ENCODE peak calls at places on chromosomes 2 and 18, in four cellular contexts. One of them, this sample, is unnamed.

GRCh38 chr2:18856766-18857165 is 267.4 kb upstream of the NT5C1B start:
- DNase-seq in fibroblast of lung: no peak
- DNase-seq in HFF-Myc: peak
- DNase-seq in endothelial cell of umbilical vein: no peak
- DNase-seq in this sample: no peak

GRCh38 chr2:128366746-128367511 is 48.3 kb upstream of the HS6ST1 start:
- DNase-seq in fibroblast of lung: no peak
- DNase-seq in HFF-Myc: no peak
- DNase-seq in endothelial cell of umbilical vein: no peak
- DNase-seq in this sample: no peak

GRCh38 chr18:62634471-62634870 is 80.9 kb upstream of the PHLPP1 start:
- DNase-seq in endothelial cell of umbilical vein: no peak
- DNase-seq in fibroblast of lung: no peak
- DNase-seq in HFF-Myc: peak
- DNase-seq in this sample: no peak

GRCh38 chr2:217908544-217908943 is 94.3 kb downstream of the TNS1 start:
- DNase-seq in fibroblast of lung: no peak
- DNase-seq in endothelial cell of umbilical vein: no peak
- DNase-seq in HFF-Myc: no peak
- DNase-seq in this sample: no peak

GRCh38 chr18:44803019-44803650 is 122.4 kb downstream of the SETBP1 start:
- DNase-seq in endothelial cell of umbilical vein: no peak
- DNase-seq in HFF-Myc: no peak
- DNase-seq in fibroblast of lung: peak
- DNase-seq in this sample: peak

GRCh38 chr2:165698621-165698946 is 95.5 kb downstream of the GALNT3 start:
- DNase-seq in endothelial cell of umbilical vein: peak
- DNase-seq in HFF-Myc: peak
- DNase-seq in fibroblast of lung: peak
- DNase-seq in this sample: peak

GRCh38 chr2:31813016-31813415 is 197.8 kb downstream of the MEMO1 start:
- DNase-seq in endothelial cell of umbilical vein: no peak
- DNase-seq in HFF-Myc: no peak
- DNase-seq in fibroblast of lung: no peak
- DNase-seq in this sample: no peak

GRCh38 chr2:241065355-241065803 is 36.7 kb downstream of the MTERF4 start:
- DNase-seq in fibroblast of lung: no peak
- DNase-seq in HFF-Myc: no peak
- DNase-seq in endothelial cell of umbilical vein: no peak
- DNase-seq in this sample: no peak

GRCh38 chr18:57843403-57843802 is 40.3 kb upstream of the ATP8B1 start:
- DNase-seq in HFF-Myc: no peak
- DNase-seq in endothelial cell of umbilical vein: no peak
- DNase-seq in fibroblast of lung: no peak
- DNase-seq in this sample: no peak

GRCh38 chr2:5365871-5366461 is 326.2 kb upstream of the SOX11 start:
- DNase-seq in fibroblast of lung: peak
- DNase-seq in HFF-Myc: no peak
- DNase-seq in endothelial cell of umbilical vein: peak
- DNase-seq in this sample: peak

GRCh38 chr2:85727798-85728197 is 26.0 kb upstream of the ATOH8 start:
- DNase-seq in HFF-Myc: no peak
- DNase-seq in endothelial cell of umbilical vein: no peak
- DNase-seq in fibroblast of lung: no peak
- DNase-seq in this sample: no peak

GRCh38 chr2:85730686-85731085 is 23.1 kb upstream of the ATOH8 start:
- DNase-seq in HFF-Myc: no peak
- DNase-seq in fibroblast of lung: no peak
- DNase-seq in endothelial cell of umbilical vein: no peak
- DNase-seq in this sample: no peak

GRCh38 chr2:85729825-85730510 is 23.8 kb upstream of the ATOH8 start:
- DNase-seq in HFF-Myc: no peak
- DNase-seq in endothelial cell of umbilical vein: no peak
- DNase-seq in fibroblast of lung: no peak
- DNase-seq in this sample: no peak

GRCh38 chr2:85728342-85728741 is 25.4 kb upstream of the ATOH8 start:
- DNase-seq in fibroblast of lung: no peak
- DNase-seq in endothelial cell of umbilical vein: no peak
- DNase-seq in HFF-Myc: no peak
- DNase-seq in this sample: no peak

GRCh38 chr2:85728883-85729824 is 24.6 kb upstream of the ATOH8 start:
- DNase-seq in endothelial cell of umbilical vein: peak
- DNase-seq in HFF-Myc: no peak
- DNase-seq in fibroblast of lung: peak
- DNase-seq in this sample: peak
- H3K4me3 ChIP-seq in endothelial cell of umbilical vein: no peak
- H3K4me3 ChIP-seq in HFF-Myc: no peak
- H3K4me3 ChIP-seq in fibroblast of lung: no peak
- H3K4me3 ChIP-seq in this sample: no peak

GRCh38 chr2:223762853-223763252 is 74.5 kb downstream of the AP1S3 start:
- DNase-seq in endothelial cell of umbilical vein: no peak
- DNase-seq in HFF-Myc: no peak
- DNase-seq in fibroblast of lung: peak
- DNase-seq in this sample: peak
- TF ChIP-seq CTCF in endothelial cell of umbilical vein: no peak
- TF ChIP-seq CTCF in HFF-Myc: no peak
- TF ChIP-seq CTCF in fibroblast of lung: no peak
- TF ChIP-seq CTCF in this sample: no peak

GRCh38 chr18:4106407-4107033 is 348.6 kb downstream of the DLGAP1 start:
- DNase-seq in HFF-Myc: peak
- DNase-seq in fibroblast of lung: peak
- DNase-seq in endothelial cell of umbilical vein: peak
- DNase-seq in this sample: peak

GRCh38 chr18:4108016-4108415 is 347.1 kb downstream of the DLGAP1 start:
- DNase-seq in fibroblast of lung: no peak
- DNase-seq in endothelial cell of umbilical vein: no peak
- DNase-seq in HFF-Myc: no peak
- DNase-seq in this sample: no peak

DNA sequence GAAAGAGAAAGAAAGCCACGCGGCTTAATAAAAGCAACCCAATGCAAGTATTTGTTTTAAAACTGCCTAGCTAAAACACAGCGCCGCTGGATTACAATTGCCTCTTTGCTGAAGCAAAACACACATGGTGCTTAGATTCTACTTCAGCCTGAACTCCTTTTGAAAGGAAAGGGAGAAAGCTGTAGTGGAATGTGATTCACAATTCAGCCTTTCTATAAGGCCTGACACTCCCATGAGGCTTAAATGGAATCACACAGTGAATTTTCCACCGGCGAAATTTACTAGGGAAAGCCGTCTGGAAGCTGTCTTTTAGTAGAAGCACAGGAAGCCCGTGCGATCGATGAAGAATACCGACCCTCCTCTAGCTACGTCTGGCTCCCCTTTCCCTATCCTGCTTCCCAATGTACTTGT is 348.1 kb downstream of the DLGAP1 start:
- DNase-seq in endothelial cell of umbilical vein: no peak
- DNase-seq in fibroblast of lung: no peak
- DNase-seq in HFF-Myc: no peak
- DNase-seq in this sample: no peak
- H3K4me3 ChIP-seq in endothelial cell of umbilical vein: no peak
- H3K4me3 ChIP-seq in fibroblast of lung: no peak
- H3K4me3 ChIP-seq in HFF-Myc: no peak
- H3K4me3 ChIP-seq in this sample: no peak

DNA sequence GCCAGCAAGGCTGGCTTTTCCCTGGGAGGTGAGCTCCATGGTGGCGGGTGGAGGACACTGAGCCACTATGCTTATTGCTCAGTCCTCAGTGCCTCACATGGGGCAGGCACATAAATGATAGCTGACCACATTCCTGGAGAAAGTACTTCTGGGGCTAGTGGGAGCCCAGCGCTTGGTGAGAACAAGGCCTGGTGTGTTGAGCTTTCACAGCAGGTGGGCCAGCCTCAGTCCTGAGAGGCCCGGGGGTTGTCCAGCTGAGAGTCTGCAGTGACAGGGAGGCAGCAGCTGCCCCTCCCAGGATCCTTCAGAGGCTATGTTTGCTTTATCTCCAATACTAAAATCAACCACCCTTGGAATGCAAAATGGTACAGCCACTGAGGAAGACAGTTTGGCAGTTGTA is 217.7 kb downstream of the ZBTB7C start:
- DNase-seq in fibroblast of lung: no peak
- DNase-seq in HFF-Myc: no peak
- DNase-seq in endothelial cell of umbilical vein: no peak
- DNase-seq in this sample: no peak
- TF ChIP-seq CTCF in fibroblast of lung: no peak
- TF ChIP-seq CTCF in HFF-Myc: no peak
- TF ChIP-seq CTCF in endothelial cell of umbilical vein: no peak
- TF ChIP-seq CTCF in this sample: no peak

DNA sequence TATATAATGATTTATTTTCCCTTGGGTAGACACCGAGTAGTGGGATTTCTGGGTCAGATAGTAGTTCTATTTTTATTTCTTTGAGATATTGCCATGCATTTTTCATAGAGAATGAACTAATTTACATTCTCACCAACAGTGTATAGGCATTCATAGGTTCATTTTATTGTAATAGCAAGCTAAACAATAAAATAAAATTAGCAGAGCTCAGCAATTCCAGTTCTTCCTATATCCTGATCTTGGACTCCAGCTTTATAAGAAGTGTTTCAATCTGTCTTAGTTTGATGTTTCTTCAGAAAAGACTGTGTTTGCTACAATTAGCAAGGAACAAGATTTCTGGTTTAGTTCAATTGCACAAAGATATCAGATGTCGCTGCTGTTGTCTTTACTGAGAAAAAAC is 1024.4 kb upstream of the LRRTM1 start:
- DNase-seq in HFF-Myc: no peak
- DNase-seq in endothelial cell of umbilical vein: no peak
- DNase-seq in fibroblast of lung: no peak
- DNase-seq in this sample: no peak
- H3K4me3 ChIP-seq in HFF-Myc: no peak
- H3K4me3 ChIP-seq in endothelial cell of umbilical vein: no peak
- H3K4me3 ChIP-seq in fibroblast of lung: no peak
- H3K4me3 ChIP-seq in this sample: no peak

GRCh38 chr2:47539228-47539627 is 136.3 kb downstream of the MSH2 start:
- DNase-seq in HFF-Myc: no peak
- DNase-seq in endothelial cell of umbilical vein: no peak
- DNase-seq in fibroblast of lung: no peak
- DNase-seq in this sample: no peak
- TF ChIP-seq CTCF in HFF-Myc: no peak
- TF ChIP-seq CTCF in endothelial cell of umbilical vein: no peak
- TF ChIP-seq CTCF in fibroblast of lung: no peak
- TF ChIP-seq CTCF in this sample: peak

GRCh38 chr2:174039551-174040416 is 74.6 kb upstream of the SP3 start:
- DNase-seq in HFF-Myc: peak
- DNase-seq in fibroblast of lung: peak
- DNase-seq in endothelial cell of umbilical vein: peak
- DNase-seq in this sample: peak
- H3K4me3 ChIP-seq in HFF-Myc: no peak
- H3K4me3 ChIP-seq in fibroblast of lung: no peak
- H3K4me3 ChIP-seq in endothelial cell of umbilical vein: no peak
- H3K4me3 ChIP-seq in this sample: peak

DNA sequence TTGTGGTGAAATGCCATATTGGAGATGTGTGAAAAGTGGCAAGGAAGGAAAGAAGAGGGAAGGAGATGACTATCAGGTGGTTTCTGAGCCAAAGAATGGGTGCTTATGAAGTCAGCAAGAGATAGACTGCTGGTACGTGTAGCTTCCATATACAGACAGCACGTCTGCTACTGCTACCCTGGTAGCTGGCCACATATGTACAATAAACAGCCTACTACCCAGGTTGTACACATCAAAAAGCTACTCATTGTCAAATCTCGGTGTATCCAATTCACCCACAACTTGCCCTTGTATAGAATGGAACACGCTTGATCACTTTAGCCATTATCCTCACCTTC is 761.8 kb downstream of the LRRTM4 start:
- DNase-seq in HFF-Myc: no peak
- DNase-seq in endothelial cell of umbilical vein: no peak
- DNase-seq in fibroblast of lung: no peak
- DNase-seq in this sample: no peak
- TF ChIP-seq CTCF in HFF-Myc: no peak
- TF ChIP-seq CTCF in endothelial cell of umbilical vein: no peak
- TF ChIP-seq CTCF in fibroblast of lung: no peak
- TF ChIP-seq CTCF in this sample: no peak

DNA sequence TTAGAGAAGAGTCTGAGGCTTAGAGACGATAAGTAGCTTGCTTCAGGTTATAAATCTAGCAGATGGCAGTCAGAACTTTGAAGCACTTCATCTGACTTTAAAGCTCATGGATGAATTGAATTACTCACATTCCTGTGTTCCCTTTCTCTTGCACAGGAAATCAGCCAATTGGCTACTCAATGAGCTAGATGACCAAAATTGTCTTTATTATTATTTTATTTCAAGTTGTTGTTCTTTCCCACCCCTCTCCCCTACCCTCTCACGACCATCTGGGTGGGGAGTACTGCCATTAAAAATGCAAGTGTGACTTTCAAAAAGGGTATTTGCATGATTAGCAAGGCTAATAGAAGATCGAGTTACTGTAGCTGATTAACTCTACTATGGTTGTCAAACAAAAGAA is 491.1 kb downstream of the NR4A2 start:
- DNase-seq in endothelial cell of umbilical vein: no peak
- DNase-seq in HFF-Myc: no peak
- DNase-seq in fibroblast of lung: no peak
- DNase-seq in this sample: no peak
- H3K4me3 ChIP-seq in endothelial cell of umbilical vein: no peak
- H3K4me3 ChIP-seq in HFF-Myc: no peak
- H3K4me3 ChIP-seq in fibroblast of lung: no peak
- H3K4me3 ChIP-seq in this sample: no peak

DNA sequence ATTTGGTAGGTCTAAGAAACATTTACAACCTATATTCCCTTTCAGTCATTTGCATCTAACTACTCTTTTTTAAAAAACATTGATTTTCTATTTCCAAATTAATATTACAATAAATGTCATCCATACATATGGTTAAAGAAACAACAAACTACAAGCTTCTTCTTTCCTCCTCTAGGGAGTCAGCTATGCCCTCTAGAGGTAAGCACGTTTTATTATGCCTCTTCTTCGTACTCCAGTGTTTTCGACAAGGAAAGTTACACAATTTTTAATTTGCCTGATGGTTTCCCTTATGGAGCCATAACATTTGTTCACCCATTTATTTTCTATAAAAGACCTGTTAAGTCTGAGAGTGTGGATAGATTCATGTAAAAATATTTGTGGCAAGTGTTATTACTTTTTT is 183.4 kb upstream of the CDH7 start:
- DNase-seq in endothelial cell of umbilical vein: no peak
- DNase-seq in HFF-Myc: no peak
- DNase-seq in fibroblast of lung: no peak
- DNase-seq in this sample: peak
- TF ChIP-seq CTCF in endothelial cell of umbilical vein: no peak
- TF ChIP-seq CTCF in HFF-Myc: no peak
- TF ChIP-seq CTCF in fibroblast of lung: no peak
- TF ChIP-seq CTCF in this sample: no peak

This sample was measured in choroid plexus epithelial cell.